ENCODE peak calls at places on chromosomes 13 and 19, in five cellular contexts. E is adrenal gland, Y is left ventricle myocardium inferior, R is pancreas, H is fibroblast of pulmonary artery. O is an unnamed sample.

GRCh38 chr13:50969691-50970090 is 60.1 kb downstream of the RNASEH2B start:
- DNase-seq in E (no peak), Y (no peak), R (no peak), H (peak), O (no peak)

GRCh38 chr19:11950312-11950711 is 14.5 kb upstream of the ZNF763 start:
- DNase-seq in E (no peak), Y (no peak), R (no peak), H (no peak), O (no peak)

GRCh38 chr13:27770809-27771208 is 21.5 kb upstream of the GSX1 start:
- DNase-seq in E (no peak), Y (no peak), R (no peak), H (peak), O (no peak)

GRCh38 chr19:54287456-54287855 is 6.5 kb upstream of the LILRB2 start:
- DNase-seq in E (no peak), Y (no peak), R (no peak), H (peak), O (no peak)

GRCh38 chr19:41706741-41707501 is 1.5 kb upstream of the CEACAM5 start:
- DNase-seq in E (no peak), Y (peak), R (peak), H (peak), O (peak)

GRCh38 chr13:76976488-76976887 is 15.4 kb upstream of the CLN5 start:
- DNase-seq in E (no peak), Y (no peak), R (no peak), H (no peak), O (no peak)

GRCh38 chr13:79317856-79318255 is 88.2 kb downstream of the RBM26 start:
- DNase-seq in E (no peak), Y (no peak), R (no peak), H (no peak), O (no peak)

GRCh38 chr13:21458457-21458815 is 667 bp downstream of the ZDHHC20 start:
- DNase-seq in E (peak), Y (peak), R (peak), H (no peak), O (peak)

GRCh38 chr13:80668452-80668851 is 327.5 kb upstream of the SPRY2 start:
- DNase-seq in E (no peak), Y (no peak), R (no peak), H (no peak), O (no peak)

GRCh38 chr13:42997381-42997780 is 5.3 kb upstream of the EPSTI1 start:
- DNase-seq in E (no peak), Y (no peak), R (no peak), H (peak), O (no peak)

GRCh38 chr13:59771272-59771671 is 392.5 kb downstream of the DIAPH3 start:
- DNase-seq in E (no peak), Y (no peak), R (no peak), H (peak), O (no peak)

GRCh38 chr13:45575830-45576180 is 39.7 kb downstream of the ERICH6B start:
- DNase-seq in E (no peak), Y (no peak), R (no peak), H (no peak), O (no peak)

GRCh38 chr13:67343777-67344176 is 113.6 kb upstream of the PCDH9 start:
- DNase-seq in E (no peak), Y (no peak), R (no peak), H (no peak), O (no peak)

GRCh38 chr13:29402168-29402621 is 193.3 kb downstream of the SLC7A1 start:
- DNase-seq in E (no peak), Y (no peak), R (no peak), H (peak), O (no peak)

GRCh38 chr13:50071399-50071798 is 56.2 kb downstream of the KCNRG start:
- DNase-seq in E (no peak), Y (no peak), R (no peak), H (no peak), O (no peak)

GRCh38 chr13:85853901-85854663 is 54.9 kb upstream of the SLITRK6 start:
- DNase-seq in E (no peak), Y (no peak), R (no peak), H (no peak), O (no peak)

GRCh38 chr13:35789335-35790166 is 313.1 kb upstream of the MAB21L1 start:
- DNase-seq in E (no peak), Y (no peak), R (no peak), H (peak), O (no peak)

DNA sequence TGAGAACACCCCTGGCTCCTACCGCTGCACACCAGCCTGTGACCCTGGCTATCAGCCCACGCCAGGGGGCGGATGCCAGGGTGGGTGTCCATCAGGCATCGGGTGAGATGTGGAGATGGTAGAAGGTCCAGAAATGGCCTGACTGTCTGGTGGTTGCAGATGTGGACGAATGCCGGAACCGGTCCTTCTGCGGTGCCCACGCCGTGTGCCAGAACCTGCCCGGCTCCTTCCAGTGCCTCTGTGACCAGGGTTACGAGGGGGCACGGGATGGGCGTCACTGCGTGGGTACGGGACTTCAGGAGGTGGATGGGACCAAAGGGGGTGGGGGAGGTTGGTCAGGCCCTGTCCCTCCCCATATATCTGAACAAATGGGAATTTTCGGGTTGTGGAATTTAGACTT is 15.8 kb downstream of the LTBP4 start:
- DNase-seq in E (no peak), Y (no peak), R (no peak), H (no peak), O (no peak)
- H3K4me3 ChIP-seq in E (no peak), Y (no peak), R (no peak), H (no peak), O (no peak)

GRCh38 chr19:16890461-16891184 is 1.8 kb downstream of the F2RL3 start:
- DNase-seq in E (no peak), Y (no peak), R (no peak), H (no peak), O (no peak)

GRCh38 chr19:16889883-16890460 is 1.2 kb downstream of the F2RL3 start:
- DNase-seq in E (no peak), Y (no peak), R (no peak), H (no peak), O (peak)

GRCh38 chr19:16889429-16889882 is 657 bp downstream of the F2RL3 start:
- DNase-seq in E (peak), Y (peak), R (no peak), H (no peak), O (no peak)

GRCh38 chr19:16887353-16888265 is 1.2 kb upstream of the F2RL3 start:
- DNase-seq in E (peak), Y (no peak), R (no peak), H (peak), O (peak)

DNA sequence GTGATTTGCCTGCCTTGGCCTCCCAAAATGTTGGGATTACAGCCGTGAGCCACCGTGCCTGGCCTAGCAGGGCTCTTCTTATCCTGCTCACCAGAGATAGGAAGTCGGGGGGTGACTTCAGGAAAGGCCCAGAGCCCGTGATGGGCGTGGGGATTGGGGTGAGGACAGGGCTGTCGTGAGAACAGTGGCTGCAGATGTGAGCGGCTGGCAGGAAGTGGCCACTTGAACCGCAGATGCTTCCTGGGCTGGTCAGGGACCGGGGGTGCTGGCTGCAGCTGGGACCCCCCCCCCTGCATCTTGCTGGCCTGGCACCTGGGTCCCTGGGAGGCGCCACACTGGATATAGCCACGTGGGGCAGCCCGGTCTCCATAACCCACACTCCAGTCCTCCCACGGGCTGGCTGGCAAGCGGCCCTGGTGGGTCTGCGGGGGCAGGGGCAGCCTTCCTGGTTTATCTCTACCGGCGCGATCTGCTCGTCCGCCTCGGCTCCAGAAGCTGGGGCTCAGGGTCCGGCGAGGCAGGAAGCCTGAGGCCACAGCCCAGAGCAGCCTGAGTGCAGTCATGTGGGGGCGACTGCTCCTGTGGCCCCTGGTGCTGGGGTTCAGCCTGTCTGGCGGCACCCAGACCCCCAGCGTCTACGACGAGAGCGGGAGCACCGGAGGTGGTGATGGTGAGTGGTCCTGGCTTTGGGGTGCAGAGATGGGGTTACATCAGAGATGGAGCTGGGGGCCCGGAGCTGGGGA is at the start of gene F2RL3:
- DNase-seq in E (no peak), Y (peak), R (no peak), H (peak), O (peak)
- H3K4me3 ChIP-seq in E (no peak), Y (peak), R (no peak), H (no peak), O (peak)

GRCh38 chr19:18788782-18789421 is 2.2 kb downstream of the COMP start:
- DNase-seq in E (no peak), Y (no peak), R (no peak), H (no peak), O (no peak)
- H3K4me3 ChIP-seq in E (no peak), Y (no peak), R (no peak), H (no peak), O (no peak)

DNA sequence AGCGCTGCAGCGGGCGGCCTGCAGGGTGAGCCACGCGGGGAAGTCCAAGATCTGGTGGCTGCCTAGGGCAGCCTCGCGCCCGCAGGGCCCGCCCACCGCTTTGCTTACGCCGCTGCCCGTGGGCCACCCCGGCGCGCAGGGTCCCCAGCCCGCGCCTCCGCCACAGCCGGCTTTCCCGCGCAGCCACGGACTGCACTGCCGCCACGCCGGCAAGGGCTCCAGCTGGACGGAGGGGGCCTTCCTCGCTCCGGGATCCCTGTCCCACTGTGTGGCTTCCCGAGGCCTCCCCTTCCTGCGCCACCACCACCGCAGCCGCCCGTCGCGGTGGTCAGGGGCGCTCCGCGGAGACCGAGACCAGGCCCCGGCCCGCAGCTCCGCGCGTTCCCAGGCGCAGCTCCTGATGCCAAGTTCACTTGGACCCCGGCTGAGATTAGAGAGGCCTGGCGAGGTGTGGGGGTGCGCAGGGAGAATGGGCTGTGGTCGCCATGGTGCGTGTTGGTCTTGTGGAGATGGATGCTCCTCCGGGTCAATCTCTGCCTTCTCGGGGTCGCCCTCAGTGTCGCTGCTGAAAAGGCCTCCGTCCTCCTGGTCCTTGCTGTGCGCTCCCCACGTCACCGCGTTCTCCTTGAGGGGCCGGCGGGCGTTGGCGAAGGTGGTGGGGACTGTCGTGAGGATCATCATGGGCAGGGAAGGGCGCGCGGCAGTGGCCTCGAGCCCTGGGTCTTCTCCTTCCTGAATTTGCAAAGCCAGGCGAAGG is 17.9 kb upstream of the RNF17 start:
- DNase-seq in E (no peak), Y (no peak), R (no peak), H (no peak), O (no peak)
- H3K4me3 ChIP-seq in E (no peak), Y (peak), R (no peak), H (no peak), O (peak)

GRCh38 chr13:24159362-24159761 is 1.2 kb upstream of the SPATA13 start:
- DNase-seq in E (no peak), Y (no peak), R (no peak), H (no peak), O (no peak)

GRCh38 chr13:24161010-24161775 is 673 bp downstream of the SPATA13 start:
- DNase-seq in E (peak), Y (no peak), R (peak), H (no peak), O (peak)

GRCh38 chr13:24159921-24160324 is 597 bp upstream of the SPATA13 start:
- DNase-seq in E (no peak), Y (no peak), R (no peak), H (no peak), O (no peak)

GRCh38 chr13:24162604-24163003 is 2.1 kb downstream of the SPATA13 start:
- DNase-seq in E (no peak), Y (no peak), R (no peak), H (no peak), O (no peak)

DNA sequence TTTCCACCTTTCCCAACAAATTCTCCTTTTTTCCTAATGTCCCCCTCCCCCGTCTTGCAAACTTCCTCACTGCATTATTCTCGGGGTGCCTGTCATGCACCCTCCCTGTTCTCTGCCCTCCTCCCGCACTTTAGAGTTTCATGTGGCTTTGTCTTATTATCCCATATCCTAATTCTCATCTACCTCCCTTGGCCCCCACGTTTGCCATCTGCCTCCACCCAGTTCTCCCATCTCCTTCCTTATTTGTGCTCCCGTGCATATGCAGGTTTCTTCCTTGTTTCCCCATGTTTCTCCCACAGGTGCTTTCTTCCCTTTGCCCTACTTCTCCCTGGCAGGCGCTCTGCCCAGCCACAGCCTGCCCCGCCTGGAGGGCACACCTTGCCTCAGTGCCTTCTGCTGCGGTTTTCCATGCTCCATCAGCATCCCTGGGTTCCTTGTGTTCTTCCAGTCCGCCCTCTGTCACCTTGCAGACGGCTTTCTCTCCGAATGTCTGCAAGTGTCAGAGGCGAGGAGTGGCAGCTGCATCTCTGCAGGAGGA is 1.5 kb downstream of the SPATA13 start:
- DNase-seq in E (no peak), Y (no peak), R (peak), H (no peak), O (no peak)
- H3K4me3 ChIP-seq in E (no peak), Y (peak), R (peak), H (peak), O (peak)

DNA sequence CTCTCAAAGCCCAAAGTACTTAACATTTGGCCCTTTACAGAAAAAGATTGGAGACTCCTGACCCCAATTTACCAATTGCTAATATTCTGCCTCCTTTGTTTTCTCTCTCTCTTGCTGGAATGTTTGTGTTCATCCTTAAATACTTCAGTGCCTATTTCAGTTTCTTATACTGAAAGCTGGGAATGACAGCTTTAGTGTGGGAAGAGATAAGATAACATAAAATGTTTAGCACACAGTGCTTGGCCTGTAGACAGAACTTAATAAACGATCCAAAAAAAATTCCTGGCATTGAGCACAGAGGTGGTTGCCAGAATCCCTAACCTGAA is 3.0 kb upstream of the PLEKHF1 start:
- DNase-seq in E (no peak), Y (no peak), R (no peak), H (no peak), O (no peak)
- H3K4me3 ChIP-seq in E (no peak), Y (peak), R (no peak), H (peak), O (peak)

GRCh38 chr19:4557186-4557970 is 2.1 kb downstream of the SEMA6B start:
- DNase-seq in E (no peak), Y (no peak), R (no peak), H (no peak), O (no peak)
- H3K4me3 ChIP-seq in E (no peak), Y (peak), R (no peak), H (no peak), O (peak)

GRCh38 chr19:14559916-14560775 is 11.7 kb downstream of the NDUFB7 start:
- DNase-seq in E (no peak), Y (peak), R (no peak), H (no peak), O (peak)
- H3K4me3 ChIP-seq in E (no peak), Y (peak), R (no peak), H (no peak), O (peak)

GRCh38 chr19:2048104-2048958 is 2.7 kb downstream of the MKNK2 start:
- DNase-seq in E (peak), Y (no peak), R (peak), H (no peak), O (no peak)
- H3K4me3 ChIP-seq in E (no peak), Y (peak), R (peak), H (peak), O (peak)